ENCODE peak calls at places on chromosome 6, in nine cellular contexts. One of them, this sample, is unnamed.

GRCh38 chr6:31663087-31663960 is 1.5 kb downstream of the GPANK1 start:
- DNase-seq in effector memory CD8-positive, alpha-beta T cell: no peak
- DNase-seq in CD8-positive, alpha-beta memory T cell: no peak
- DNase-seq in activated T-cell treated with anti-CD3 and anti-CD28 coated beads, Interleukin-2, amount 50 U/mL, for 24 hours: no peak
- DNase-seq in ovary: no peak
- DNase-seq in GM10248: no peak
- DNase-seq in T-helper 9 cell: no peak
- DNase-seq in psoas muscle: no peak
- DNase-seq in dermis microvascular lymphatic vessel endothelial cell: no peak
- DNase-seq in this sample: no peak

GRCh38 chr6:148335582-148335981 is 7.1 kb upstream of the SASH1 start:
- DNase-seq in ovary: no peak
- DNase-seq in psoas muscle: no peak
- DNase-seq in dermis microvascular lymphatic vessel endothelial cell: no peak
- DNase-seq in GM10248: no peak
- DNase-seq in activated T-cell treated with anti-CD3 and anti-CD28 coated beads, Interleukin-2, amount 50 U/mL, for 24 hours: no peak
- DNase-seq in effector memory CD8-positive, alpha-beta T cell: no peak
- DNase-seq in T-helper 9 cell: no peak
- DNase-seq in CD8-positive, alpha-beta memory T cell: no peak
- DNase-seq in this sample: no peak

GRCh38 chr6:101502818-101503217 is 109.3 kb downstream of the GRIK2 start:
- DNase-seq in effector memory CD8-positive, alpha-beta T cell: no peak
- DNase-seq in dermis microvascular lymphatic vessel endothelial cell: no peak
- DNase-seq in ovary: no peak
- DNase-seq in GM10248: no peak
- DNase-seq in CD8-positive, alpha-beta memory T cell: no peak
- DNase-seq in activated T-cell treated with anti-CD3 and anti-CD28 coated beads, Interleukin-2, amount 50 U/mL, for 24 hours: no peak
- DNase-seq in T-helper 9 cell: no peak
- DNase-seq in psoas muscle: no peak
- DNase-seq in this sample: no peak

GRCh38 chr6:13698715-13699114 is 12.9 kb downstream of the RANBP9 start:
- DNase-seq in ovary: no peak
- DNase-seq in activated T-cell treated with anti-CD3 and anti-CD28 coated beads, Interleukin-2, amount 50 U/mL, for 24 hours: no peak
- DNase-seq in T-helper 9 cell: no peak
- DNase-seq in psoas muscle: no peak
- DNase-seq in GM10248: no peak
- DNase-seq in dermis microvascular lymphatic vessel endothelial cell: no peak
- DNase-seq in CD8-positive, alpha-beta memory T cell: no peak
- DNase-seq in effector memory CD8-positive, alpha-beta T cell: no peak
- DNase-seq in this sample: no peak

GRCh38 chr6:3766219-3766618 is 14.7 kb upstream of the PXDC1 start:
- DNase-seq in CD8-positive, alpha-beta memory T cell: no peak
- DNase-seq in activated T-cell treated with anti-CD3 and anti-CD28 coated beads, Interleukin-2, amount 50 U/mL, for 24 hours: no peak
- DNase-seq in psoas muscle: no peak
- DNase-seq in GM10248: no peak
- DNase-seq in ovary: no peak
- DNase-seq in T-helper 9 cell: no peak
- DNase-seq in effector memory CD8-positive, alpha-beta T cell: no peak
- DNase-seq in dermis microvascular lymphatic vessel endothelial cell: no peak
- DNase-seq in this sample: no peak

GRCh38 chr6:26272171-26272631 is 92.8 kb upstream of the BTN3A2 start:
- DNase-seq in T-helper 9 cell: peak; percentile 38
- DNase-seq in activated T-cell treated with anti-CD3 and anti-CD28 coated beads, Interleukin-2, amount 50 U/mL, for 24 hours: peak; percentile 65
- DNase-seq in ovary: peak; percentile 34
- DNase-seq in effector memory CD8-positive, alpha-beta T cell: peak; percentile 33
- DNase-seq in psoas muscle: peak; percentile 58
- DNase-seq in CD8-positive, alpha-beta memory T cell: peak; percentile 43
- DNase-seq in dermis microvascular lymphatic vessel endothelial cell: no peak
- DNase-seq in GM10248: no peak
- DNase-seq in this sample: no peak

GRCh38 chr6:25215881-25216280 is 63.3 kb upstream of the CARMIL1 start:
- DNase-seq in effector memory CD8-positive, alpha-beta T cell: no peak
- DNase-seq in CD8-positive, alpha-beta memory T cell: no peak
- DNase-seq in activated T-cell treated with anti-CD3 and anti-CD28 coated beads, Interleukin-2, amount 50 U/mL, for 24 hours: no peak
- DNase-seq in GM10248: no peak
- DNase-seq in T-helper 9 cell: no peak
- DNase-seq in ovary: no peak
- DNase-seq in dermis microvascular lymphatic vessel endothelial cell: no peak
- DNase-seq in psoas muscle: no peak
- DNase-seq in this sample: no peak

GRCh38 chr6:13453771-13454251 is 33.6 kb downstream of the GFOD1 start:
- DNase-seq in activated T-cell treated with anti-CD3 and anti-CD28 coated beads, Interleukin-2, amount 50 U/mL, for 24 hours: peak; percentile 66
- DNase-seq in CD8-positive, alpha-beta memory T cell: no peak
- DNase-seq in ovary: no peak
- DNase-seq in T-helper 9 cell: no peak
- DNase-seq in psoas muscle: no peak
- DNase-seq in GM10248: no peak
- DNase-seq in dermis microvascular lymphatic vessel endothelial cell: peak; percentile 15
- DNase-seq in effector memory CD8-positive, alpha-beta T cell: no peak
- DNase-seq in this sample: no peak

GRCh38 chr6:128491041-128491642 is 29.3 kb downstream of the PTPRK start:
- DNase-seq in GM10248: no peak
- DNase-seq in effector memory CD8-positive, alpha-beta T cell: no peak
- DNase-seq in T-helper 9 cell: no peak
- DNase-seq in dermis microvascular lymphatic vessel endothelial cell: peak; percentile 61
- DNase-seq in activated T-cell treated with anti-CD3 and anti-CD28 coated beads, Interleukin-2, amount 50 U/mL, for 24 hours: no peak
- DNase-seq in CD8-positive, alpha-beta memory T cell: no peak
- DNase-seq in psoas muscle: no peak
- DNase-seq in ovary: no peak
- DNase-seq in this sample: no peak

GRCh38 chr6:164478426-164478825 is 831.0 kb downstream of the C6orf118 start:
- DNase-seq in CD8-positive, alpha-beta memory T cell: no peak
- DNase-seq in ovary: no peak
- DNase-seq in dermis microvascular lymphatic vessel endothelial cell: no peak
- DNase-seq in activated T-cell treated with anti-CD3 and anti-CD28 coated beads, Interleukin-2, amount 50 U/mL, for 24 hours: no peak
- DNase-seq in psoas muscle: no peak
- DNase-seq in T-helper 9 cell: no peak
- DNase-seq in effector memory CD8-positive, alpha-beta T cell: no peak
- DNase-seq in GM10248: no peak
- DNase-seq in this sample: no peak

GRCh38 chr6:23055523-23055922 is 486.2 kb downstream of the HDGFL1 start:
- DNase-seq in psoas muscle: no peak
- DNase-seq in effector memory CD8-positive, alpha-beta T cell: no peak
- DNase-seq in activated T-cell treated with anti-CD3 and anti-CD28 coated beads, Interleukin-2, amount 50 U/mL, for 24 hours: no peak
- DNase-seq in GM10248: no peak
- DNase-seq in T-helper 9 cell: no peak
- DNase-seq in CD8-positive, alpha-beta memory T cell: no peak
- DNase-seq in dermis microvascular lymphatic vessel endothelial cell: no peak
- DNase-seq in ovary: no peak
- DNase-seq in this sample: no peak

This sample was measured in CD4-positive, CD25-positive, alpha-beta regulatory T cell.